ENCODE peak calls at places on chromosomes 7 and 10, in seven cellular contexts. S, U, F, J, Z, Q and L are unnamed samples.

GRCh38 chr10:88493676-88494483 is 89.2 kb downstream of the RNLS start:
- DNase-seq in U (peak; percentile 8), F (no peak), Q (no peak), J (peak; percentile 78), Z (no peak), S (no peak), L (no peak)

GRCh38 chr7:91512958-91513357 is 248.7 kb downstream of the FZD1 start:
- DNase-seq in J (peak; percentile 1), Z (no peak), S (peak; percentile 9), U (no peak), Q (no peak), F (no peak), L (no peak)

GRCh38 chr7:155490697-155491628 is 33.0 kb downstream of the EN2 start:
- DNase-seq in S (no peak), Z (peak; percentile 62), F (peak; percentile 68), U (peak; percentile 74), Q (peak; percentile 82), J (no peak), L (no peak)

GRCh38 chr7:25557930-25558329 is 329.6 kb upstream of the NPVF start:
- DNase-seq in J (no peak), F (no peak), Z (no peak), Q (no peak), S (no peak), U (no peak), L (no peak)

GRCh38 chr10:86376852-86377796 is 10.5 kb upstream of the GRID1 start:
- DNase-seq in Z (peak; percentile 84), S (peak; percentile 69), F (peak; percentile 80), Q (peak; percentile 89), U (peak; percentile 79), J (peak; percentile 55), L (peak; percentile 75)

GRCh38 chr10:91797077-91797690 is 1.0 kb upstream of the TNKS2 start:
- DNase-seq in Q (no peak), J (peak; percentile 5), S (peak; percentile 80), Z (no peak), U (peak; percentile 5), F (no peak), L (no peak)

GRCh38 chr7:21076054-21076453 is 289.4 kb upstream of the SP8 start:
- DNase-seq in F (no peak), U (no peak), S (no peak), Q (no peak), J (no peak), Z (no peak), L (no peak)

GRCh38 chr7:8605227-8605626 is 171.8 kb downstream of the NXPH1 start:
- DNase-seq in Q (no peak), F (no peak), J (no peak), Z (no peak), S (no peak), U (no peak), L (no peak)

GRCh38 chr10:70296406-70296899 is 12.6 kb upstream of the NPFFR1 start:
- DNase-seq in F (no peak), Q (peak; percentile 90), Z (no peak), S (peak; percentile 96), U (no peak), J (peak; percentile 84), L (peak; percentile 86)

GRCh38 chr10:130232361-130233360 is 96.5 kb downstream of the GLRX3 start:
- DNase-seq in J (no peak), S (no peak), F (no peak), U (no peak), Z (no peak), Q (peak; percentile 48), L (peak; percentile 61)

GRCh38 chr10:62467509-62467908 is 93.3 kb downstream of the ZNF365 start:
- DNase-seq in F (no peak), U (no peak), Q (no peak), S (peak; percentile 63), J (no peak), Z (no peak), L (no peak)

GRCh38 chr10:77179015-77179695 is 458.5 kb downstream of the KCNMA1 start:
- DNase-seq in U (no peak), F (no peak), Z (no peak), J (peak; percentile 91), S (peak; percentile 100), Q (no peak), L (no peak)

GRCh38 chr10:97708976-97709745 is 4.4 kb upstream of the MARVELD1 start:
- DNase-seq in U (no peak), Z (peak; percentile 64), J (peak; percentile 80), Q (no peak), S (peak; percentile 69), F (no peak), L (peak; percentile 91)

GRCh38 chr7:2757904-2758672 is 70.1 kb downstream of the AMZ1 start:
- DNase-seq in U (peak; percentile 63), J (peak; percentile 99), S (peak; percentile 93), Q (peak; percentile 72), F (peak; percentile 32), Z (peak; percentile 61), L (peak; percentile 79)

GRCh38 chr7:134637934-134638719 is 8.5 kb upstream of the BPGM start:
- DNase-seq in S (peak; percentile 19), Z (peak; percentile 32), Q (no peak), F (no peak), J (no peak), U (no peak), L (no peak)

GRCh38 chr7:140035400-140036223 is 27.1 kb downstream of the PARP12 start:
- DNase-seq in U (no peak), Q (no peak), F (no peak), Z (no peak), J (peak; percentile 37), S (peak; percentile 89), L (no peak)

GRCh38 chr10:68992721-68993440 is 4.3 kb downstream of the KIFBP start:
- DNase-seq in U (no peak), S (peak; percentile 36), F (no peak), Z (no peak), Q (no peak), J (peak; percentile 87), L (peak; percentile 85)

GRCh38 chr7:146314962-146315361 is 198.4 kb downstream of the CNTNAP2 start:
- DNase-seq in U (no peak), F (no peak), Q (no peak), Z (no peak), J (no peak), S (no peak), L (no peak)

GRCh38 chr7:2012044-2012900 is 220.5 kb downstream of the MAD1L1 start:
- DNase-seq in U (no peak), J (no peak), S (no peak), Z (peak; percentile 18), F (no peak), Q (peak; percentile 57), L (peak; percentile 70)

GRCh38 chr10:88108115-88108610 is 244.7 kb downstream of the PTEN start:
- DNase-seq in J (no peak), F (no peak), Z (no peak), Q (no peak), U (peak; percentile 79), S (no peak), L (no peak)

GRCh38 chr7:106895246-106895864 is 30.3 kb downstream of the PIK3CG start:
- DNase-seq in S (no peak), U (peak; percentile 67), J (no peak), F (no peak), Q (no peak), Z (no peak), L (no peak)